ENCODE peak calls at places on chromosome 18, in five cellular contexts. M is sigmoid colon, H is mesothelial cell of epicardium, A is cardiac muscle cell, B is fibroblast of mammary gland. U is an unnamed sample.

GRCh38 chr18:32764611-32765244 is 8.1 kb downstream of the KLHL14 start:
- DNase-seq in H (no peak), M (no peak), B (no peak), A (no peak), U (no peak)

GRCh38 chr18:50356036-50356945 is 18.6 kb upstream of the SKA1 start:
- DNase-seq in M (no peak), A (peak), B (peak), H (no peak), U (no peak)

GRCh38 chr18:25941556-25941955 is 148.9 kb downstream of the SS18 start:
- DNase-seq in B (peak), A (no peak), M (no peak), H (no peak), U (no peak)

GRCh38 chr18:907880-908512 is 3.3 kb downstream of the ADCYAP1 start:
- DNase-seq in M (no peak), B (no peak), H (peak), A (no peak), U (no peak)

GRCh38 chr18:23141022-23141999 is 6.0 kb downstream of the CABLES1 start:
- DNase-seq in A (no peak), M (no peak), B (no peak), H (no peak), U (no peak)

GRCh38 chr18:54558609-54559585 is 32.1 kb upstream of the DYNAP start:
- DNase-seq in H (no peak), M (no peak), B (peak), A (peak), U (no peak)

GRCh38 chr18:199214-199613 is 40.9 kb downstream of the USP14 start:
- DNase-seq in M (no peak), A (no peak), B (no peak), H (no peak), U (no peak)

GRCh38 chr18:5285326-5285725 is 10.2 kb downstream of the ZBTB14 start:
- DNase-seq in B (no peak), M (no peak), A (peak), H (no peak), U (no peak)

GRCh38 chr18:36396190-36396589 is 98.7 kb downstream of the FHOD3 start:
- DNase-seq in H (no peak), B (no peak), A (no peak), M (no peak), U (no peak)

GRCh38 chr18:58009166-58009565 is 34.9 kb upstream of the NEDD4L start:
- DNase-seq in B (peak), H (no peak), M (no peak), A (peak), U (no peak)

GRCh38 chr18:24731158-24731557 is 270.7 kb downstream of the HRH4 start:
- DNase-seq in A (no peak), B (no peak), M (no peak), H (no peak), U (no peak)

GRCh38 chr18:24731981-24732380 is 271.5 kb downstream of the HRH4 start:
- DNase-seq in M (no peak), B (peak), A (no peak), H (no peak), U (no peak)

GRCh38 chr18:24725644-24726043 is 265.2 kb downstream of the HRH4 start:
- DNase-seq in M (no peak), H (no peak), B (no peak), A (no peak), U (no peak)

GRCh38 chr18:24726727-24727539 is 266.5 kb downstream of the HRH4 start:
- DNase-seq in B (peak), M (peak), A (peak), H (peak), U (no peak)

GRCh38 chr18:24727685-24728084 is 267.2 kb downstream of the HRH4 start:
- DNase-seq in A (no peak), B (no peak), M (no peak), H (no peak), U (no peak)
- TF ChIP-seq CTCF in A (no peak), B (no peak), M (no peak), H (no peak), U (no peak)

GRCh38 chr18:3867768-3868445 is 417.9 kb downstream of the TGIF1 start:
- DNase-seq in H (no peak), B (peak), A (peak), M (no peak), U (no peak)

GRCh38 chr18:3870914-3871313 is 420.9 kb downstream of the TGIF1 start:
- DNase-seq in M (no peak), H (no peak), A (no peak), B (no peak), U (no peak)

GRCh38 chr18:3871687-3872086 is 421.7 kb downstream of the TGIF1 start:
- DNase-seq in B (no peak), H (no peak), M (no peak), A (no peak), U (no peak)

GRCh38 chr18:3867252-3867651 is 417.3 kb downstream of the TGIF1 start:
- DNase-seq in M (no peak), B (no peak), A (no peak), H (no peak), U (no peak)

GRCh38 chr18:3869848-3870247 is 419.9 kb downstream of the TGIF1 start:
- DNase-seq in M (no peak), A (peak), H (no peak), B (peak), U (no peak)
- TF ChIP-seq CTCF in M (no peak), A (peak), H (peak), B (peak), U (peak)

GRCh38 chr18:74694436-74694835 is 96.8 kb downstream of the ZNF407 start:
- DNase-seq in M (no peak), B (peak), H (no peak), A (no peak), U (no peak)

GRCh38 chr18:74695170-74695569 is 97.5 kb downstream of the ZNF407 start:
- DNase-seq in H (no peak), A (no peak), M (no peak), B (no peak), U (no peak)

GRCh38 chr18:74683573-74683972 is 85.9 kb downstream of the ZNF407 start:
- DNase-seq in B (peak), H (no peak), A (no peak), M (no peak), U (no peak)

GRCh38 chr18:74692367-74693013 is 94.8 kb downstream of the ZNF407 start:
- DNase-seq in A (no peak), H (no peak), M (no peak), B (no peak), U (no peak)

GRCh38 chr18:74689251-74689650 is 91.6 kb downstream of the ZNF407 start:
- DNase-seq in A (peak), H (no peak), M (no peak), B (peak), U (no peak)
- TF ChIP-seq CTCF in A (no peak), H (no peak), M (no peak), B (no peak), U (no peak)

DNA sequence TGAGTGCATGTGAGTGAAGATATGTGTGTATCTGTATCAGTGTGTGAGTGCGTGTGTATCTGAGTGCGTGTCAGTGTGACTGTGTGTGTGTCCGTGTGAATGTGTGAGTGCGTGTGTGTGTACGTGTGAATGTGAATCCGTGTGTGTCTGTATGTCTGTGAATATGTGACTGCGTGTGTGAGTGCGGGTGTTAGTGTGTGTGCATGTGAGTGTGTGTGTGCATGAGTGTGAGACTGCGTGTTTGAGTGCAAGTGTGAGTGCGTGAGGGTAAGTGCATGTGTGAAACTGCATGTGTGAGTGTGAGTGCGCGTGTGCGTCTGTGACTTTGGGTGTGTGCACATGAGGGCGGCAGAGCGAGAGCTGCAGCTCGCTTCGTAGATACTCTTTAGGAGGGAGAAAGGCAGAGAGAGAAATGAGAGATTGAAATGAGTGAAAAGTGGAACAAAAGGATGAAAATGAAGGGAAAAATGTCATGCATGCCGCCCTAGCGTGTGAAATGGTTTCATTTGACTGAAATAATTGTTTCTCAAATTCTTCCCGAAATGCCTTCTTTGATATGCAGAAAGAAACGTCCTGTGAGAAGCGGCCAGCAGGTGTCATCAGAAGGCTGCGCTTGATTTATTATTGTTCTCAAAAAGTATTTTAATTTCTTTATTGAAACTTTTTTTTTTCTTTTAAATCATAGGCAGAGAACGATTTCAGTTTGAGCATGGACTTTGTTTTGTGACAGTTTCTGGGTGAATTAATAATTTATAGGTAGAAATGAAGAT is 25.6 kb downstream of the ZNF407 start:
- DNase-seq in A (peak), H (no peak), M (no peak), B (peak), U (no peak)
- TF ChIP-seq CTCF in A (peak), H (no peak), M (no peak), B (peak), U (no peak)

DNA sequence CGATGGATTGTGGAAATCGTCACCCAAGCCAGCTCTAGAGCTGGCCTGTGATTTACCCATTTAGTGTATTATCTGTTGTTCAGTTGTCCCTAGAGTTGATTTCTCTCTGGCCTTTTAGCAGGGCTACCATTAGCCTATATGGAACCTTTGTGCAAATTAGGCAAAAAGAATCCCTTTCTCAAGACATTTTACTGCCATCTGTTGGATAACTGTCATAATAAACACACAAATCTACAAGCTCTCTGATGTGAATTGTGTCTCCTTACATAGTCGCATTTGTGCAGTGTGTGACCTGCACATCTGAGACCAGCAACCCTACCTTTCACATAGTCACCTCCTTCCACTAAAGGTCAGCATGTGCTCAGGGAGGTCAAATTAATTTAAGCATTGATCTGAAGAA is 34.0 kb downstream of the LOXHD1 start:
- DNase-seq in A (peak), H (no peak), B (peak), M (no peak), U (no peak)
- TF ChIP-seq CTCF in A (no peak), H (no peak), B (peak), M (no peak), U (no peak)

DNA sequence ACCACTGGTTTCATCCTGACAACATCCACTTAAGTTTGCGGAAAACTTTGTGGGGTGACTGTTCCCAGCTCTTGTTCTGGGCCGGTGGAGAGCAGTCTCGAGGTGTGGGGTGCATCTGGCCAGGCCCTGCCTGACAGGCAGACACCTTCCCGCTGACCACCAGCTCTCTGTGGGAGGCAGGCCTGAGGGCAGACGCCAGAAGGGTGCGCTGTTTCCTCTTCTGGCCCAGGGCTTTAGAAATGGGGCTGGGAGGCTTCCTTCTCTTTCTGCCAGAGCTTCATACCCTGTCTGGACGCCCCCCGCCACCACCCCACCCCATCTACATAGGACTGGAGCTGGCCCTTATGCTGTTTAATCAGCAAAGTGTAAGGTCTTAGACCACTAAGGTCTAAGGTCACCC is 263.8 kb downstream of the LOXHD1 start:
- DNase-seq in H (no peak), B (no peak), A (no peak), M (no peak), U (no peak)
- TF ChIP-seq CTCF in H (no peak), B (no peak), A (peak), M (no peak), U (no peak)

GRCh38 chr18:12722731-12723130 is 19.9 kb downstream of the PSMG2 start:
- DNase-seq in M (no peak), H (no peak), B (no peak), A (no peak), U (no peak)

GRCh38 chr18:12721495-12722275 is 18.8 kb downstream of the PSMG2 start:
- DNase-seq in H (no peak), M (no peak), B (no peak), A (no peak), U (no peak)

GRCh38 chr18:12726774-12727550 is 24.1 kb downstream of the PSMG2 start:
- DNase-seq in H (peak), M (no peak), B (peak), A (peak), U (peak)
- TF ChIP-seq CTCF in H (peak), M (peak), B (peak), A (peak), U (peak)

GRCh38 chr18:48605408-48605845 is 66.6 kb downstream of the CTIF start:
- DNase-seq in A (peak), M (no peak), B (peak), H (no peak), U (no peak)
- TF ChIP-seq CTCF in A (peak), M (no peak), B (peak), H (no peak), U (no peak)

U was measured in thoracic aorta.